ENCODE peak calls at places on chromosomes 2 and 18, in six cellular contexts. T is fibroblast of the aortic adventitia; A is naive thymus-derived CD8-positive, alpha-beta T cell; Q is NCI-H1105; Y is T-helper 17 cell; V is lower lobe of right lung. K is an unnamed sample.

GRCh38 chr2:197158591-197159550 is 151.7 kb downstream of the ANKRD44 start:
- DNase-seq in Y (no peak), A (no peak), T (no peak), V (no peak), Q (no peak), K (no peak)

GRCh38 chr2:95390272-95390880 is 12.1 kb upstream of the FAHD2A start:
- DNase-seq in Q (no peak), V (no peak), Y (no peak), A (no peak), T (no peak), K (no peak)

GRCh38 chr2:211367252-211367651 is 810.9 kb downstream of the CPS1 start:
- DNase-seq in T (no peak), A (no peak), V (no peak), Q (no peak), Y (no peak), K (peak; percentile 7)

GRCh38 chr2:112915300-112916144 is 4.6 kb downstream of the IL37 start:
- DNase-seq in V (no peak), T (no peak), Y (no peak), A (no peak), Q (no peak), K (no peak)

GRCh38 chr2:172743143-172743542 is 7.5 kb downstream of the RAPGEF4 start:
- DNase-seq in V (no peak), Q (no peak), Y (no peak), T (no peak), A (no peak), K (no peak)

GRCh38 chr2:27701676-27702075 is 38.0 kb downstream of the SLC4A1AP start:
- DNase-seq in T (no peak), Y (no peak), Q (no peak), A (no peak), V (peak; percentile 87), K (no peak)

GRCh38 chr2:189328451-189329249 is 112.6 kb upstream of the WDR75 start:
- DNase-seq in Q (no peak), A (no peak), V (no peak), Y (no peak), T (peak; percentile 70), K (peak; percentile 15)

GRCh38 chr2:228056293-228056692 is 125.2 kb downstream of the SPHKAP start:
- DNase-seq in Y (no peak), Q (no peak), A (no peak), T (no peak), V (no peak), K (no peak)

GRCh38 chr2:160041091-160041490 is 21.3 kb downstream of the PLA2R1 start:
- DNase-seq in A (no peak), T (no peak), Q (no peak), Y (no peak), V (no peak), K (no peak)

GRCh38 chr2:230706053-230706498 is 6.6 kb upstream of the CAB39 start:
- DNase-seq in Q (no peak), V (no peak), Y (no peak), A (no peak), T (no peak), K (no peak)

GRCh38 chr2:67268806-67269205 is 128.3 kb upstream of the ETAA1 start:
- DNase-seq in A (no peak), Q (no peak), V (no peak), Y (no peak), T (peak; percentile 47), K (peak; percentile 11)

GRCh38 chr2:113760400-113760799 is 4.0 kb upstream of the SLC35F5 start:
- DNase-seq in Q (no peak), A (no peak), T (peak; percentile 92), V (no peak), Y (no peak), K (peak; percentile 30)

GRCh38 chr2:38095996-38096861 is 20.3 kb upstream of the CYP1B1 start:
- DNase-seq in Q (no peak), V (no peak), T (peak; percentile 83), A (no peak), Y (no peak), K (peak; percentile 79)

GRCh38 chr2:215712850-215713230 is 277.0 kb upstream of the FN1 start:
- DNase-seq in A (no peak), V (no peak), T (peak; percentile 67), Y (no peak), Q (no peak), K (peak; percentile 92)

GRCh38 chr2:8059255-8059654 is 622.6 kb upstream of the ID2 start:
- DNase-seq in Q (peak; percentile 60), T (no peak), Y (no peak), V (no peak), A (no peak), K (no peak)

GRCh38 chr2:38261569-38262513 is 115.2 kb downstream of the ATL2 start:
- DNase-seq in A (no peak), V (no peak), Q (no peak), Y (no peak), T (no peak), K (no peak)

GRCh38 chr2:174036825-174037224 is 71.7 kb upstream of the SP3 start:
- DNase-seq in A (no peak), V (no peak), Q (no peak), Y (no peak), T (no peak), K (no peak)

GRCh38 chr2:20822535-20823490 is at the start of gene LDAH:
- DNase-seq in T (peak; percentile 88), V (peak; percentile 94), Y (peak; percentile 69), A (peak; percentile 86), Q (peak; percentile 92), K (peak; percentile 79)

GRCh38 chr2:86337235-86338099 is at the start of gene REEP1:
- DNase-seq in Q (peak; percentile 23), V (no peak), Y (no peak), T (no peak), A (no peak), K (no peak)

GRCh38 chr2:70248810-70249438 is 496 bp upstream of the TIA1 start:
- DNase-seq in V (no peak), A (peak; percentile 98), T (no peak), Y (peak; percentile 63), Q (peak; percentile 87), K (peak; percentile 25)

GRCh38 chr2:178819992-178820391 is 12.8 kb upstream of the TTN start:
- DNase-seq in A (no peak), Q (no peak), V (no peak), T (peak; percentile 16), Y (no peak), K (no peak)

GRCh38 chr2:25912851-25913695 is 34.8 kb upstream of the ASXL2 start:
- DNase-seq in T (peak; percentile 89), A (no peak), V (no peak), Q (no peak), Y (no peak), K (peak; percentile 23)

GRCh38 chr18:3130344-3130743 is 89.4 kb downstream of the MYOM1 start:
- DNase-seq in Q (no peak), T (no peak), Y (no peak), A (no peak), V (no peak), K (no peak)

GRCh38 chr2:23273786-23274185 is 111.2 kb upstream of the KLHL29 start:
- DNase-seq in Q (no peak), A (no peak), Y (no peak), T (no peak), V (no peak), K (no peak)

GRCh38 chr2:216691210-216691741 is 4.1 kb downstream of the IGFBP5 start:
- DNase-seq in V (peak; percentile 72), T (peak; percentile 81), Q (peak; percentile 86), A (no peak), Y (no peak), K (peak; percentile 79)

GRCh38 chr2:210169871-210170441 is 1.3 kb downstream of the KANSL1L start:
- DNase-seq in Q (no peak), Y (no peak), T (peak; percentile 84), V (peak; percentile 58), A (no peak), K (peak; percentile 92)

GRCh38 chr18:32372381-32373061 is 98.2 kb downstream of the GAREM1 start:
- DNase-seq in Y (no peak), A (no peak), T (peak; percentile 22), V (no peak), Q (no peak), K (no peak)

GRCh38 chr2:100706249-100706648 is 113.7 kb upstream of the NPAS2 start:
- DNase-seq in V (no peak), A (no peak), T (no peak), Y (no peak), Q (no peak), K (no peak)

GRCh38 chr18:56161604-56162003 is 476.8 kb downstream of the TXNL1 start:
- DNase-seq in Y (no peak), V (no peak), A (no peak), Q (no peak), T (no peak), K (no peak)

GRCh38 chr18:58359226-58360019 is 269.5 kb downstream of the ALPK2 start:
- DNase-seq in Q (no peak), Y (no peak), V (no peak), A (no peak), T (no peak), K (peak; percentile 55)

GRCh38 chr2:136248242-136248641 is 130.3 kb upstream of the CXCR4 start:
- DNase-seq in T (peak; percentile 96), Y (no peak), V (no peak), Q (no peak), A (no peak), K (peak; percentile 15)

GRCh38 chr18:79510731-79511141 is 115.0 kb downstream of the NFATC1 start:
- DNase-seq in A (no peak), Q (no peak), Y (no peak), V (peak; percentile 30), T (no peak), K (no peak)

GRCh38 chr2:20616341-20616871 is 34.5 kb downstream of the HS1BP3 start:
- DNase-seq in Q (no peak), Y (no peak), V (peak; percentile 24), T (no peak), A (no peak), K (no peak)

GRCh38 chr2:67255933-67256615 is 141.1 kb upstream of the ETAA1 start:
- DNase-seq in Y (no peak), T (peak; percentile 34), V (no peak), A (no peak), Q (peak; percentile 55), K (peak; percentile 97)

GRCh38 chr2:41939410-41939775 is 108.4 kb upstream of the PKDCC start:
- DNase-seq in V (no peak), Y (no peak), A (no peak), Q (no peak), T (no peak), K (no peak)

K was measured in amniotic epithelial cell.